ENCODE peak calls at places on chromosomes 3 and 15, in nine cellular contexts. E is body of pancreas, I is uterus, J is neuronal stem cell, M is SK-N-SH, U is pancreas, G is heart right ventricle, L is esophagus squamous epithelium, Q is left ventricle myocardium inferior. F is an unnamed sample. For H3K4me1, the result is how much of the 10 kb centered on the place peaks cover.

GRCh38 chr3:83734656-83735055 is 1224.1 kb upstream of the CADM2 start:
- DNase-seq in G (no peak), Q (no peak), J (no peak), L (no peak), I (no peak), U (no peak), E (no peak), M (no peak), F (no peak)

GRCh38 chr3:88142094-88142624 is 7.6 kb upstream of the C3orf38 start:
- DNase-seq in E (no peak), J (no peak), Q (no peak), U (no peak), G (no peak), L (no peak), M (no peak), I (no peak), F (no peak)

GRCh38 chr3:43998841-43999805 is 242.6 kb upstream of the TOPAZ1 start:
- DNase-seq in J (peak), I (no peak), M (peak), L (no peak), E (no peak), Q (no peak), U (peak), G (no peak), F (no peak)

GRCh38 chr3:177150970-177151627 is 46.2 kb downstream of the TBL1XR1 start:
- DNase-seq in Q (no peak), U (no peak), I (no peak), L (no peak), E (no peak), G (no peak), J (no peak), M (no peak), F (no peak)

GRCh38 chr3:122246214-122246613 is 62.7 kb downstream of the CASR start:
- DNase-seq in E (no peak), J (no peak), Q (no peak), I (no peak), U (no peak), M (no peak), L (no peak), G (no peak), F (no peak)

GRCh38 chr3:173342679-173343078 is 54.9 kb upstream of the NLGN1 start:
- DNase-seq in E (no peak), J (no peak), I (no peak), L (no peak), U (no peak), G (no peak), M (no peak), Q (no peak), F (no peak)

GRCh38 chr3:186097663-186098451 is 11.0 kb downstream of the ETV5 start:
- DNase-seq in M (peak), J (peak), E (peak), G (peak), L (no peak), Q (peak), U (peak), I (no peak), F (no peak)

GRCh38 chr3:167864559-167864887 is 129.0 kb downstream of the SERPINI1 start:
- DNase-seq in L (no peak), J (no peak), G (peak), M (no peak), I (peak), Q (no peak), E (no peak), U (no peak), F (no peak)

GRCh38 chr3:146589899-146590508 is 15.1 kb downstream of the PLSCR5 start:
- DNase-seq in E (peak), U (no peak), I (no peak), Q (no peak), L (no peak), M (peak), J (no peak), G (peak), F (no peak)

GRCh38 chr15:59274126-59274970 is 67.7 kb downstream of the LDHAL6B start:
- DNase-seq in E (no peak), U (no peak), I (no peak), G (no peak), L (no peak), Q (no peak), M (no peak), J (no peak), F (no peak)

GRCh38 chr3:150238995-150239612 is 169.0 kb upstream of the TSC22D2 start:
- DNase-seq in Q (no peak), G (no peak), J (no peak), L (no peak), E (peak), I (no peak), M (no peak), U (no peak), F (no peak)

GRCh38 chr3:117411991-117412390 is 702.4 kb downstream of the TUSC7 start:
- DNase-seq in L (no peak), E (no peak), M (no peak), G (no peak), U (no peak), J (no peak), Q (no peak), I (no peak), F (no peak)

GRCh38 chr15:99536422-99537033 is 29.3 kb upstream of the MEF2A start:
- DNase-seq in J (no peak), L (no peak), I (peak), U (no peak), G (peak), E (peak), Q (no peak), M (no peak), F (peak)

GRCh38 chr3:175433026-175433668 is 574.0 kb downstream of the NAALADL2 start:
- DNase-seq in Q (no peak), E (no peak), L (no peak), M (no peak), U (no peak), J (no peak), G (no peak), I (no peak), F (no peak)

GRCh38 chr3:177835917-177836316 is 638.6 kb upstream of the TBL1XR1 start:
- DNase-seq in G (no peak), E (no peak), L (no peak), I (no peak), Q (no peak), U (no peak), M (no peak), J (no peak), F (no peak)

GRCh38 chr3:43689766-43690399 is 855 bp upstream of the ABHD5 start:
- DNase-seq in G (no peak), L (no peak), Q (no peak), M (no peak), J (no peak), E (no peak), I (no peak), U (no peak), F (no peak)

GRCh38 chr3:141646760-141647561 is 91.1 kb upstream of the RNF7 start:
- DNase-seq in Q (no peak), U (peak), L (no peak), M (peak), I (no peak), G (peak), J (peak), E (peak), F (no peak)

GRCh38 chr3:129439381-129439816 is 349 bp downstream of the MBD4 start:
- DNase-seq in L (peak), Q (peak), U (peak), I (peak), G (peak), J (no peak), E (peak), M (no peak), F (no peak)

GRCh38 chr3:50661321-50661837 is 13.3 kb upstream of the DOCK3 start:
- DNase-seq in J (no peak), E (no peak), U (no peak), I (no peak), M (no peak), Q (no peak), L (no peak), G (no peak), F (no peak)
- H3K4me1 ChIP-seq in J (under half), E (under half), U (under half), I (under half), M (under half), Q (under half), L (under half), G (under half), F (under half)

DNA sequence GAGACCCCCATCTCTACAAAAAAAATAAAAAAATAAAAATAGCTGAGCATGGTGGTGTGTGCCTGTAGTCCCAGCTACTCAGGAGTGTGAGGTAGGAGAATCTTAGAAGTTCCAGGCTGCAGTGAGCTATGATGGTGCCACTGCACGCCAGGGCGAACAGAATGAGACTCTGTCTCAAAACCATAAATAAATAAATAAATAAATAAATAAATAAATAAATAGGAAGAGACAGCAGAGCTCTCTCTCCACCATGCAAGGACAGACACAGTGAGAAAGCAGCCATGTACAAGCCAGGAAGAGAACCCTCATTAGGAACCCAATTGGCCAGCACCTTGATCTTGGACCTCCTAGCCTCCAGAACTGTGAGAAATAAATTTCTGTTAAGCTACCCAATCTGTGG is 5.4 kb upstream of the C15orf61 start:
- DNase-seq in L (no peak), E (no peak), J (no peak), I (no peak), Q (no peak), M (no peak), G (no peak), U (no peak), F (no peak)
- H3K4me1 ChIP-seq in L (under half), E (under half), J (under half), I (under half), Q (under half), M (under half), G (under half), U (under half), F (under half)

GRCh38 chr3:4985330-4986174 is 6.3 kb downstream of the BHLHE40 start:
- DNase-seq in J (no peak), M (no peak), I (peak), E (peak), U (peak), G (peak), Q (no peak), L (no peak), F (peak)
- H3K4me1 ChIP-seq in J (under half), M (under half), I (under half), E (half or more), U (half or more), G (half or more), Q (half or more), L (half or more), F (under half)

GRCh38 chr3:70078778-70079177 is 79.2 kb downstream of the SAMMSON start:
- DNase-seq in I (no peak), Q (no peak), U (no peak), J (no peak), M (no peak), L (no peak), E (no peak), G (no peak), F (no peak)
- H3K4me1 ChIP-seq in I (under half), Q (under half), U (under half), J (under half), M (under half), L (under half), E (under half), G (under half), F (under half)

GRCh38 chr3:194780706-194781105 is 95.0 kb downstream of the FAM43A start:
- DNase-seq in J (no peak), Q (no peak), U (no peak), M (no peak), E (no peak), G (no peak), I (no peak), L (no peak), F (no peak)
- H3K4me1 ChIP-seq in J (under half), Q (under half), U (under half), M (under half), E (under half), G (under half), I (under half), L (under half), F (under half)

GRCh38 chr3:46948830-46949671 is 27.5 kb downstream of the CCDC12 start:
- DNase-seq in M (no peak), U (peak), Q (peak), L (no peak), J (no peak), G (no peak), E (peak), I (no peak), F (no peak)

GRCh38 chr3:46952813-46953212 is 23.7 kb downstream of the CCDC12 start:
- DNase-seq in E (no peak), U (no peak), I (no peak), J (no peak), Q (no peak), M (no peak), G (no peak), L (no peak), F (no peak)

GRCh38 chr3:46950177-46950576 is 26.4 kb downstream of the CCDC12 start:
- DNase-seq in I (no peak), L (no peak), G (no peak), J (no peak), U (no peak), M (no peak), Q (no peak), E (no peak), F (no peak)

GRCh38 chr3:46947981-46948791 is 28.4 kb downstream of the CCDC12 start:
- DNase-seq in E (peak), L (no peak), U (peak), I (peak), J (no peak), M (peak), Q (peak), G (peak), F (no peak)

GRCh38 chr3:46950661-46951241 is 25.8 kb downstream of the CCDC12 start:
- DNase-seq in Q (no peak), G (no peak), J (no peak), M (no peak), I (no peak), E (no peak), U (peak), L (no peak), F (no peak)
- H3K4me1 ChIP-seq in Q (half or more), G (half or more), J (under half), M (under half), I (under half), E (half or more), U (half or more), L (half or more), F (under half)

GRCh38 chr3:36920884-36921567 is 23.8 kb downstream of the TRANK1 start:
- DNase-seq in U (no peak), M (no peak), G (no peak), Q (no peak), L (no peak), E (no peak), J (no peak), I (no peak), F (no peak)

GRCh38 chr3:36923981-36924747 is 20.7 kb downstream of the TRANK1 start:
- DNase-seq in L (no peak), J (no peak), G (no peak), Q (no peak), I (no peak), U (no peak), E (no peak), M (no peak), F (no peak)

GRCh38 chr3:36924748-36925521 is 19.9 kb downstream of the TRANK1 start:
- DNase-seq in M (no peak), E (no peak), I (no peak), G (no peak), J (no peak), Q (no peak), L (no peak), U (no peak), F (no peak)

GRCh38 chr3:36926292-36926897 is 18.5 kb downstream of the TRANK1 start:
- DNase-seq in E (no peak), M (no peak), U (no peak), I (no peak), L (no peak), J (no peak), G (no peak), Q (no peak), F (no peak)

GRCh38 chr3:36923523-36923943 is 21.3 kb downstream of the TRANK1 start:
- DNase-seq in I (no peak), J (no peak), U (no peak), L (no peak), Q (no peak), E (no peak), G (no peak), M (no peak), F (no peak)
- H3K4me1 ChIP-seq in I (under half), J (under half), U (under half), L (under half), Q (under half), E (under half), G (under half), M (under half), F (under half)

DNA sequence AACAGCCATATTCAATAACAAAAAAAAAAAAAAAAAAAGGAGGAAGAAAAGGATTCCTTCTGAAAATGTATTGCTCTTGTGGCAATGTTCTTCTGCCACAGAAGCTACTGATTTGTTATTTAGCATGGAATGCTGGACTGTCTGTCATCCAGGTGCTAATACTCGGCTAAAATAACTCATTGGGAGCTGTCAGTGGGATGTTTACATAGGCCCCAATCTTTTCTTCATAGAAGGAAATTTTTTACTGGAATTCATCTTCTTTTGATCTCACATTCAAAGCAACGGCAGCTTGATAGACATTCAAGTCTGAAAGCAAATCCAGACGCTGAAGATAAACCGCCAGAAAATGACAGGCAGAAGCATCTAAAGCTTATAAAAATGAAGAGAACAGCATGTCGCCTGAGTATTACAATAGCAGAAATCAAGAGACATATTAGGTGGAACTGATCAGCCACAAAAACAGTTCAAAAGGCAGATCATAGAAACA is 452.1 kb downstream of the FOXP1 start:
- DNase-seq in Q (no peak), E (no peak), M (no peak), I (no peak), L (no peak), J (no peak), G (no peak), U (no peak), F (no peak)
- H3K4me1 ChIP-seq in Q (half or more), E (half or more), M (under half), I (under half), L (half or more), J (under half), G (half or more), U (under half), F (under half)

GRCh38 chr3:138367912-138368311 is 19.5 kb downstream of the MRAS start:
- DNase-seq in G (peak), M (no peak), E (no peak), U (no peak), L (no peak), I (no peak), Q (peak), J (no peak), F (no peak)

GRCh38 chr3:138364356-138365252 is 16.2 kb downstream of the MRAS start:
- DNase-seq in U (no peak), I (no peak), Q (peak), G (peak), J (no peak), E (no peak), L (no peak), M (no peak), F (no peak)

GRCh38 chr3:138367326-138367850 is 19.0 kb downstream of the MRAS start:
- DNase-seq in J (no peak), G (no peak), Q (no peak), L (no peak), U (no peak), E (no peak), I (no peak), M (no peak), F (no peak)

GRCh38 chr3:138365253-138365555 is 16.8 kb downstream of the MRAS start:
- DNase-seq in I (no peak), J (no peak), U (no peak), M (no peak), E (no peak), L (no peak), G (no peak), Q (no peak), F (no peak)

DNA sequence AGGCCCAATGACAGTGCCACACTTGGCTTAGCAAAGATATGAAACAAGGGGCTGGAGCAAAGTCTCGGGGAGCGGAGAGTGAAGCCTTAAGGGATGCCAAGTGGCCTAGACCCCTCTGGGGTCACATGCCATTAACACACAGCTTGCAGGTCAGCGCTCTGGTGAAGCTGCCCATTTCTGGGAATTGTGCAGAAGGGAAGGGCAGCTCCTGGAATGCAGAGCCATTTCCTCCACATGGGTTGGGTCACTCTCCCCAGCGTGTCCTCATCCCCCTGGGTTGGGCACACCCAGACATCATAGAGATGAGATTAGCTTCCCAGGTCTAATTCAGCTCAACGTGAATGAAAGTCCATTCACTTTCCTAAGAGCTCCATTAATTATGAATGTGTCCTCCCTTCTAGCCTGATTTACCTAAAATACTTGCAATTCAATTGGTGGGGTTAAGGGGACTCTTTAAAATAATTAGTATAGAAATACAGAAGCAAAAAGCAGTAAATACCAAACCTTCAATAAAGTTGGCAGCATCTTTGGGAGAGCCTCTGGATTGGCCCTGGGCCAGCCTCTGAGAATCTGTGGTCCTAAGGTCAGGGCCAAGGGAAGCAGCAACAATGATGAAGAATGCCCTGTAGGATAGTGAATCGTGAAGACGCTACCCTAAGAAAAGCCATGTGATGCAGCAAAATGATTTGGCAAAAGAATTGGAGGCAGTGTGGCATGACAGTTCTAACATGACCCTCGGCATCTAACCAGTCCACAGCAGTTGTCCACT is 17.8 kb downstream of the MRAS start:
- DNase-seq in E (no peak), Q (no peak), U (no peak), M (no peak), G (no peak), L (no peak), J (no peak), I (no peak), F (no peak)
- H3K4me1 ChIP-seq in E (under half), Q (half or more), U (under half), M (under half), G (half or more), L (under half), J (under half), I (under half), F (under half)